ENCODE peak calls at places on chromosomes 5 and 9, in six cellular contexts. One of them, this sample, is unnamed.

GRCh38 chr9:38011991-38012390 is 57.0 kb downstream of the SHB start:
- DNase-seq in Panc1: no peak
- DNase-seq in pancreas: no peak
- DNase-seq in retinal pigment epithelial cell: no peak
- DNase-seq in A549: no peak
- DNase-seq in GM12865: no peak
- DNase-seq in this sample: no peak

GRCh38 chr5:53974021-53974420 is 336.4 kb downstream of the ARL15 start:
- DNase-seq in GM12865: no peak
- DNase-seq in A549: no peak
- DNase-seq in retinal pigment epithelial cell: no peak
- DNase-seq in Panc1: no peak
- DNase-seq in pancreas: no peak
- DNase-seq in this sample: no peak

GRCh38 chr5:67986761-67987160 is 228.8 kb upstream of the PIK3R1 start:
- DNase-seq in retinal pigment epithelial cell: no peak
- DNase-seq in A549: no peak
- DNase-seq in Panc1: no peak
- DNase-seq in GM12865: no peak
- DNase-seq in pancreas: no peak
- DNase-seq in this sample: no peak

GRCh38 chr5:14452685-14453084 is 128.9 kb upstream of the OTULINL start:
- DNase-seq in Panc1: no peak
- DNase-seq in A549: no peak
- DNase-seq in pancreas: no peak
- DNase-seq in retinal pigment epithelial cell: no peak
- DNase-seq in GM12865: no peak
- DNase-seq in this sample: peak; percentile 58

GRCh38 chr9:134624827-134625181 is 16.8 kb upstream of the COL5A1 start:
- DNase-seq in pancreas: peak; percentile 4
- DNase-seq in GM12865: no peak
- DNase-seq in A549: peak; percentile 71
- DNase-seq in Panc1: no peak
- DNase-seq in retinal pigment epithelial cell: no peak
- DNase-seq in this sample: peak; percentile 78

GRCh38 chr5:68151812-68152211 is 63.7 kb upstream of the PIK3R1 start:
- DNase-seq in GM12865: no peak
- DNase-seq in A549: no peak
- DNase-seq in Panc1: no peak
- DNase-seq in retinal pigment epithelial cell: no peak
- DNase-seq in pancreas: no peak
- DNase-seq in this sample: no peak

GRCh38 chr9:31418419-31418818 is 966.0 kb upstream of the ACO1 start:
- DNase-seq in GM12865: peak; percentile 7
- DNase-seq in Panc1: no peak
- DNase-seq in A549: no peak
- DNase-seq in retinal pigment epithelial cell: no peak
- DNase-seq in pancreas: no peak
- DNase-seq in this sample: no peak

GRCh38 chr9:4117835-4118610 is 181.8 kb downstream of the GLIS3 start:
- DNase-seq in Panc1: no peak
- DNase-seq in GM12865: peak; percentile 17
- DNase-seq in pancreas: peak; percentile 35
- DNase-seq in retinal pigment epithelial cell: no peak
- DNase-seq in A549: peak; percentile 31
- DNase-seq in this sample: no peak

GRCh38 chr9:114409103-114409780 is 21.5 kb upstream of the AKNA start:
- DNase-seq in retinal pigment epithelial cell: no peak
- DNase-seq in pancreas: no peak
- DNase-seq in A549: peak; percentile 29
- DNase-seq in GM12865: peak; percentile 60
- DNase-seq in Panc1: no peak
- DNase-seq in this sample: peak; percentile 56

GRCh38 chr9:137777761-137778160 is 99.8 kb upstream of the CACNA1B start:
- DNase-seq in GM12865: no peak
- DNase-seq in retinal pigment epithelial cell: no peak
- DNase-seq in A549: no peak
- DNase-seq in Panc1: no peak
- DNase-seq in pancreas: no peak
- DNase-seq in this sample: no peak

GRCh38 chr9:136454026-136454796 is 14.6 kb upstream of the INPP5E start:
- DNase-seq in A549: no peak
- DNase-seq in GM12865: no peak
- DNase-seq in Panc1: no peak
- DNase-seq in retinal pigment epithelial cell: no peak
- DNase-seq in pancreas: no peak
- DNase-seq in this sample: no peak

GRCh38 chr5:177426566-177427210 is at the start of gene GRK6:
- DNase-seq in Panc1: no peak
- DNase-seq in pancreas: peak; percentile 71
- DNase-seq in GM12865: peak; percentile 80
- DNase-seq in A549: no peak
- DNase-seq in retinal pigment epithelial cell: no peak
- DNase-seq in this sample: no peak

GRCh38 chr9:122320346-122320995 is 50.4 kb upstream of the PTGS1 start:
- DNase-seq in Panc1: no peak
- DNase-seq in A549: no peak
- DNase-seq in GM12865: no peak
- DNase-seq in retinal pigment epithelial cell: no peak
- DNase-seq in pancreas: no peak
- DNase-seq in this sample: no peak

GRCh38 chr9:129446828-129447550 is 173.9 kb downstream of the C9orf50 start:
- DNase-seq in retinal pigment epithelial cell: no peak
- DNase-seq in GM12865: no peak
- DNase-seq in A549: no peak
- DNase-seq in Panc1: no peak
- DNase-seq in pancreas: no peak
- DNase-seq in this sample: no peak

GRCh38 chr9:123431581-123431980 is 75.6 kb downstream of the CRB2 start:
- DNase-seq in pancreas: no peak
- DNase-seq in GM12865: no peak
- DNase-seq in Panc1: no peak
- DNase-seq in A549: no peak
- DNase-seq in retinal pigment epithelial cell: no peak
- DNase-seq in this sample: peak; percentile 9
- H3K4me3 ChIP-seq in pancreas: no peak overlapping the region
- H3K4me3 ChIP-seq in GM12865: no peak overlapping the region
- H3K4me3 ChIP-seq in Panc1: no peak overlapping the region
- H3K4me3 ChIP-seq in A549: no peak overlapping the region
- H3K4me3 ChIP-seq in retinal pigment epithelial cell: no peak overlapping the region
- H3K4me3 ChIP-seq in this sample: no peak overlapping the region

GRCh38 chr9:81979196-81979595 is 9.4 kb upstream of the SPATA31D1 start:
- DNase-seq in pancreas: no peak
- DNase-seq in A549: no peak
- DNase-seq in retinal pigment epithelial cell: no peak
- DNase-seq in GM12865: peak; percentile 50
- DNase-seq in Panc1: no peak
- DNase-seq in this sample: no peak

GRCh38 chr9:81971727-81972126 is 16.8 kb upstream of the SPATA31D1 start:
- DNase-seq in pancreas: no peak
- DNase-seq in Panc1: no peak
- DNase-seq in A549: no peak
- DNase-seq in GM12865: no peak
- DNase-seq in retinal pigment epithelial cell: no peak
- DNase-seq in this sample: no peak

GRCh38 chr9:81974764-81975163 is 13.8 kb upstream of the SPATA31D1 start:
- DNase-seq in A549: no peak
- DNase-seq in GM12865: no peak
- DNase-seq in retinal pigment epithelial cell: no peak
- DNase-seq in Panc1: no peak
- DNase-seq in pancreas: no peak
- DNase-seq in this sample: no peak

GRCh38 chr9:81980568-81980967 is 8.0 kb upstream of the SPATA31D1 start:
- DNase-seq in pancreas: no peak
- DNase-seq in retinal pigment epithelial cell: no peak
- DNase-seq in A549: no peak
- DNase-seq in GM12865: no peak
- DNase-seq in Panc1: no peak
- DNase-seq in this sample: no peak

GRCh38 chr9:81976351-81976750 is 12.2 kb upstream of the SPATA31D1 start:
- DNase-seq in pancreas: no peak
- DNase-seq in Panc1: no peak
- DNase-seq in retinal pigment epithelial cell: no peak
- DNase-seq in GM12865: no peak
- DNase-seq in A549: no peak
- DNase-seq in this sample: no peak
- TF ChIP-seq CTCF in pancreas: no peak
- TF ChIP-seq CTCF in Panc1: no peak
- TF ChIP-seq CTCF in retinal pigment epithelial cell: no peak
- TF ChIP-seq CTCF in GM12865: no peak
- TF ChIP-seq CTCF in A549: no peak
- TF ChIP-seq CTCF in this sample: no peak

DNA sequence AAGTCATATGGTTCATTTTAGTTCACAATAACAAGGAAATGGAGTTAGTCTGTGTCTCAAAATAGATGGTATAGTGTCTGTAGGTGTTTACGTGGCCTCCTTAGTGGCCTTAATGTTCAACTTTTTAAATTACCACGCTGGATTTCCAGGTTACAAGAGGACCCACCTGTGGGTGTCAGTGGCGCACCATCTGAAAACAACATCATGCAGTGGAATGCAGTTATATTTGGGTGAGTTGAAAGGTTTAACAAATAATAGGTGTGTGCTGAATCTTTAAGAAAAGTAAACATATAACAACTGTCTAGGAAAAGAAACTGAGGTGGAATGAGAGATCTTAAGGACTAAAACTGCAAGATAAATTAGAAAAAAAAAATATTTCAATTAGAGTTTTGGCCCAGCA is 2.9 kb downstream of the UBE2B start:
- DNase-seq in retinal pigment epithelial cell: no peak
- DNase-seq in A549: peak; percentile 36
- DNase-seq in pancreas: no peak
- DNase-seq in GM12865: peak; percentile 14
- DNase-seq in Panc1: no peak
- DNase-seq in this sample: no peak
- H3K4me3 ChIP-seq in retinal pigment epithelial cell: no peak overlapping the region
- H3K4me3 ChIP-seq in A549: no peak overlapping the region
- H3K4me3 ChIP-seq in pancreas: no peak overlapping the region
- H3K4me3 ChIP-seq in GM12865: no peak overlapping the region
- H3K4me3 ChIP-seq in Panc1: no peak overlapping the region
- H3K4me3 ChIP-seq in this sample: no peak overlapping the region

GRCh38 chr9:21334969-21335632 is at the start of gene KLHL9:
- DNase-seq in GM12865: peak; percentile 94
- DNase-seq in A549: peak; percentile 94
- DNase-seq in pancreas: peak; percentile 94
- DNase-seq in Panc1: no peak
- DNase-seq in retinal pigment epithelial cell: peak; percentile 71
- DNase-seq in this sample: peak; percentile 94
- TF ChIP-seq CTCF in GM12865: no peak
- TF ChIP-seq CTCF in A549: no peak
- TF ChIP-seq CTCF in pancreas: no peak
- TF ChIP-seq CTCF in Panc1: no peak
- TF ChIP-seq CTCF in retinal pigment epithelial cell: no peak
- TF ChIP-seq CTCF in this sample: no peak

DNA sequence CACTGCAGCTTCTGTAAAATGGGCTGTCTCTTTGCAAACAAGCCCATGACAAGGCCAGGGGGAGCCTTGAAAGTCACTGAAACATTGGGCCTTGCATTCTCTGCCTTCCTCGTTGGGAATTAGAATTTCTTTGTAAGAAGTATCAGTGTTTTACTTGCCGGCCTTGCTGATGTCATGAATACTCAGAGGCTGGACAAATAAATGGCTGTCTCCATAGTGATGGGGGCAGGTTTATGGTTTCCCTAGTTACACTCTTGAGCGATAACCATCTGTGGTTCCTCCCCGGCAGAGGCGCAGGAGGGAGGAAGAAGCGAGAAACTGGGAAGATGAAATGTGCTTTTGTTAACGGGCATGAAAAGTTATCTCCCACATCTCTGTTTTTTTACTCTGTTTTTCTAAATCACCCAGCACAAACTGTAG is 272.7 kb upstream of the PANK3 start:
- DNase-seq in A549: peak; percentile 6
- DNase-seq in Panc1: no peak
- DNase-seq in retinal pigment epithelial cell: peak; percentile 48
- DNase-seq in GM12865: peak; percentile 33
- DNase-seq in pancreas: no peak
- DNase-seq in this sample: peak; percentile 37
- H3K4me3 ChIP-seq in A549: no peak overlapping the region
- H3K4me3 ChIP-seq in Panc1: no peak overlapping the region
- H3K4me3 ChIP-seq in retinal pigment epithelial cell: no peak overlapping the region
- H3K4me3 ChIP-seq in GM12865: no peak overlapping the region
- H3K4me3 ChIP-seq in pancreas: no peak overlapping the region
- H3K4me3 ChIP-seq in this sample: no peak overlapping the region

DNA sequence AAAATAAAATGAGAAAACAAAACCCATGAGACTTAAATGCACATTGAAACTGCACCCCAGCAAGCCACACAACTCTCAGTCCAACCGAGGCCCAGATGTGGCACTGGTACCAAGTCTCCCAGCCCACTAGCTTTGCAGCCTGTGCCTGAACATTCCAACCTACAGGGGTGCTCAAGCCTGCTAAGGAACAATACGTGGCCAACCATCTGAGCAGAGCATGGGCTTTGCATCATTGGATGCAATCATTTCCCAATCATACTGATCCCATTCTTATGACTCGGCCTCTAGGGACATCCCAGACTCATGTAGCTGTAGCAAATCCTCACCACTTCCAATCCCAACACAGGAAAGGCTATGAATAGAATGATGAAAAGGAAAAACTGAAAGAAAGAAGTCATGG is 297.2 kb downstream of the SPOCK1 start:
- DNase-seq in A549: peak; percentile 31
- DNase-seq in GM12865: no peak
- DNase-seq in retinal pigment epithelial cell: no peak
- DNase-seq in Panc1: no peak
- DNase-seq in pancreas: no peak
- DNase-seq in this sample: peak; percentile 33
- TF ChIP-seq CTCF in A549: no peak
- TF ChIP-seq CTCF in GM12865: no peak
- TF ChIP-seq CTCF in retinal pigment epithelial cell: peak; percentile 31
- TF ChIP-seq CTCF in Panc1: no peak
- TF ChIP-seq CTCF in pancreas: no peak
- TF ChIP-seq CTCF in this sample: no peak

GRCh38 chr5:8457187-8458037 is 588.5 kb downstream of the MTRR start:
- DNase-seq in retinal pigment epithelial cell: peak; percentile 79
- DNase-seq in pancreas: peak; percentile 95
- DNase-seq in GM12865: peak; percentile 14
- DNase-seq in A549: peak; percentile 91
- DNase-seq in Panc1: peak; percentile 96
- DNase-seq in this sample: peak; percentile 99

GRCh38 chr5:8456846-8457186 is 587.9 kb downstream of the MTRR start:
- DNase-seq in A549: no peak
- DNase-seq in retinal pigment epithelial cell: no peak
- DNase-seq in pancreas: no peak
- DNase-seq in Panc1: no peak
- DNase-seq in GM12865: no peak
- DNase-seq in this sample: no peak

GRCh38 chr5:8462565-8462964 is 593.6 kb downstream of the MTRR start:
- DNase-seq in pancreas: no peak
- DNase-seq in GM12865: no peak
- DNase-seq in Panc1: no peak
- DNase-seq in A549: no peak
- DNase-seq in retinal pigment epithelial cell: no peak
- DNase-seq in this sample: no peak

GRCh38 chr5:8461543-8461942 is 592.6 kb downstream of the MTRR start:
- DNase-seq in GM12865: no peak
- DNase-seq in A549: no peak
- DNase-seq in pancreas: no peak
- DNase-seq in retinal pigment epithelial cell: no peak
- DNase-seq in Panc1: no peak
- DNase-seq in this sample: no peak

GRCh38 chr5:8458038-8458383 is 589.1 kb downstream of the MTRR start:
- DNase-seq in Panc1: no peak
- DNase-seq in retinal pigment epithelial cell: peak; percentile 5
- DNase-seq in GM12865: no peak
- DNase-seq in A549: no peak
- DNase-seq in pancreas: no peak
- DNase-seq in this sample: peak; percentile 39
- H3K4me3 ChIP-seq in Panc1: peak overlapping the region; percentile 97
- H3K4me3 ChIP-seq in retinal pigment epithelial cell: peak overlapping the region; percentile 66
- H3K4me3 ChIP-seq in GM12865: no peak overlapping the region
- H3K4me3 ChIP-seq in A549: peak overlapping the region; percentile 60
- H3K4me3 ChIP-seq in pancreas: peak overlapping the region; percentile 61
- H3K4me3 ChIP-seq in this sample: peak overlapping the region; percentile 96

This sample was measured in choroid plexus epithelial cell.